ENCODE peak calls at places on chromosomes 16 and 17, in ten cellular contexts. J is Peyer's patch, T is psoas muscle, U is uterus, L is H9, R is vagina, A is stomach, M is IMR-90, N is PC-3, W is cardiac muscle cell. X is an unnamed sample. For H3K27me3, the result is how much of the 10 kb centered on the place peaks cover.

GRCh38 chr16:29857133-29857760 is 5.8 kb downstream of the CDIPT start:
- DNase-seq in L (no peak), N (no peak), W (no peak), M (peak), A (no peak), T (no peak), U (no peak), R (no peak), J (no peak), X (no peak)

GRCh38 chr16:88640039-88640495 is 1.7 kb downstream of the IL17C start:
- DNase-seq in T (no peak), L (no peak), U (no peak), A (no peak), W (no peak), J (no peak), M (no peak), R (no peak), N (no peak), X (no peak)

GRCh38 chr17:2213291-2213960 is 90.2 kb downstream of the SMG6 start:
- DNase-seq in A (no peak), W (no peak), M (peak), R (no peak), L (no peak), N (no peak), U (no peak), T (no peak), J (no peak), X (no peak)

GRCh38 chr16:54414671-54415070 is 128.1 kb upstream of the IRX3 start:
- DNase-seq in M (no peak), R (no peak), A (no peak), L (no peak), W (no peak), T (no peak), N (no peak), J (no peak), U (no peak), X (no peak)

GRCh38 chr17:59669411-59669810 is 37.8 kb downstream of the PTRH2 start:
- DNase-seq in R (no peak), A (no peak), T (no peak), J (no peak), L (no peak), W (no peak), U (no peak), N (no peak), M (no peak), X (no peak)

GRCh38 chr17:39096435-39097158 is 54.8 kb downstream of the PLXDC1 start:
- DNase-seq in A (no peak), M (no peak), L (no peak), R (no peak), J (peak), W (no peak), N (no peak), U (peak), T (no peak), X (no peak)

GRCh38 chr17:78781339-78782304 is at the start of gene CYTH1:
- DNase-seq in M (no peak), A (peak), J (peak), R (no peak), N (peak), U (peak), W (peak), T (peak), L (peak), X (peak)

GRCh38 chr16:17784073-17784472 is 313.3 kb upstream of the XYLT1 start:
- DNase-seq in U (no peak), R (no peak), W (peak), J (no peak), M (peak), L (no peak), N (peak), T (no peak), A (no peak), X (no peak)

GRCh38 chr17:69012895-69013805 is 47.6 kb downstream of the ABCA9 start:
- DNase-seq in W (no peak), U (no peak), M (peak), A (no peak), L (no peak), T (no peak), N (peak), R (no peak), J (no peak), X (no peak)

GRCh38 chr16:56424404-56424765 is 960 bp downstream of the AMFR start:
- DNase-seq in R (no peak), T (no peak), J (no peak), N (no peak), L (no peak), W (peak), M (no peak), A (no peak), U (no peak), X (no peak)

GRCh38 chr16:20956319-20956718 is 55.7 kb downstream of the LYRM1 start:
- DNase-seq in J (no peak), T (no peak), U (no peak), W (no peak), A (no peak), L (no peak), R (no peak), N (peak), M (peak), X (no peak)

GRCh38 chr17:42039794-42040763 is 10.3 kb downstream of the C17orf113 start:
- DNase-seq in W (no peak), N (no peak), L (peak), A (no peak), U (no peak), T (peak), J (no peak), R (no peak), M (no peak), X (no peak)

GRCh38 chr17:45353047-45353446 is 36.2 kb upstream of the MAP3K14 start:
- DNase-seq in M (no peak), R (peak), N (no peak), A (no peak), J (no peak), W (no peak), U (peak), T (no peak), L (peak), X (no peak)

GRCh38 chr16:56203052-56203451 is 11.8 kb downstream of the GNAO1 start:
- DNase-seq in U (no peak), N (no peak), J (peak), L (peak), R (no peak), A (no peak), M (peak), W (no peak), T (peak), X (no peak)

GRCh38 chr16:27368358-27368722 is 33.6 kb upstream of the IL21R start:
- DNase-seq in M (no peak), W (no peak), A (no peak), J (no peak), R (no peak), L (no peak), T (no peak), N (no peak), U (no peak), X (no peak)

GRCh38 chr17:5668557-5669138 is 84.3 kb upstream of the NLRP1 start:
- DNase-seq in A (no peak), N (no peak), R (no peak), L (no peak), M (no peak), J (no peak), T (no peak), W (no peak), U (no peak), X (no peak)

GRCh38 chr16:87854053-87854906 is 15.0 kb downstream of the SLC7A5 start:
- DNase-seq in A (no peak), L (no peak), W (no peak), R (no peak), T (no peak), N (peak), M (no peak), J (no peak), U (no peak), X (no peak)

GRCh38 chr16:81397058-81397878 is 47.3 kb upstream of the CMIP start:
- DNase-seq in A (no peak), W (no peak), N (no peak), U (no peak), R (peak), M (no peak), J (no peak), L (no peak), T (no peak), X (no peak)

GRCh38 chr17:9057310-9057709 is 36.0 kb downstream of the NTN1 start:
- DNase-seq in T (no peak), J (no peak), R (no peak), L (no peak), A (no peak), W (no peak), M (no peak), U (no peak), N (no peak), X (no peak)

GRCh38 chr17:77516902-77517301 is 376.1 kb downstream of the SEC14L1 start:
- DNase-seq in A (peak), M (peak), L (peak), T (no peak), J (no peak), R (no peak), U (no peak), W (no peak), N (peak), X (no peak)

GRCh38 chr16:2251281-2252111 is at the start of gene ECI1:
- DNase-seq in R (no peak), W (peak), A (peak), U (peak), J (peak), L (peak), M (peak), N (peak), T (peak), X (peak)

GRCh38 chr17:57242148-57242547 is 14.2 kb upstream of the MSI2 start:
- DNase-seq in U (no peak), R (no peak), A (no peak), L (no peak), N (no peak), T (no peak), J (no peak), W (peak), M (no peak), X (no peak)

GRCh38 chr16:66512589-66513404 is 37.1 kb downstream of the TK2 start:
- DNase-seq in W (no peak), U (no peak), N (peak), L (no peak), J (peak), M (no peak), A (peak), R (no peak), T (no peak), X (no peak)

GRCh38 chr17:8366231-8366630 is 10.3 kb downstream of the KRABD2 start:
- DNase-seq in R (no peak), U (no peak), T (no peak), M (peak), N (peak), A (no peak), W (no peak), L (no peak), J (no peak), X (no peak)

GRCh38 chr16:17227278-17227677 is 243.5 kb downstream of the XYLT1 start:
- DNase-seq in W (no peak), U (no peak), R (no peak), M (no peak), N (no peak), J (no peak), T (no peak), A (no peak), L (peak), X (no peak)

GRCh38 chr16:16828913-16829398 is 450.0 kb downstream of the NPIPA7 start:
- DNase-seq in W (no peak), L (peak), U (no peak), M (no peak), A (no peak), R (no peak), N (no peak), J (no peak), T (no peak), X (no peak)

GRCh38 chr17:8846768-8847211 is 20.7 kb downstream of the PIK3R6 start:
- DNase-seq in T (no peak), L (peak), J (no peak), A (no peak), N (peak), M (peak), W (peak), R (no peak), U (no peak), X (no peak)

GRCh38 chr17:31820691-31821435 is 38.2 kb downstream of the COPRS start:
- DNase-seq in N (no peak), J (no peak), A (no peak), R (no peak), T (no peak), L (no peak), W (no peak), U (no peak), M (peak), X (no peak)

GRCh38 chr16:84704253-84704652 is 4.5 kb downstream of the USP10 start:
- DNase-seq in W (no peak), J (no peak), N (no peak), R (no peak), L (no peak), A (no peak), T (no peak), M (no peak), U (no peak), X (no peak)

GRCh38 chr17:72301887-72302286 is 181.1 kb downstream of the SOX9 start:
- DNase-seq in U (no peak), W (no peak), J (no peak), R (no peak), N (no peak), L (no peak), T (no peak), A (no peak), M (no peak), X (no peak)

GRCh38 chr16:80158766-80159165 is 382.0 kb upstream of the DYNLRB2 start:
- DNase-seq in A (no peak), L (no peak), M (peak), U (no peak), J (no peak), R (no peak), T (no peak), W (no peak), N (peak), X (no peak)
- H3K27me3 ChIP-seq in A (under half), L (under half), M (under half), U (under half), J (under half), R (under half), T (under half), W (under half), N (under half), X (under half)

GRCh38 chr16:57993452-57993851 is 7.0 kb downstream of the ZNF319 start:
- DNase-seq in N (no peak), T (no peak), J (no peak), R (no peak), L (no peak), A (no peak), M (no peak), W (no peak), U (no peak), X (peak)

GRCh38 chr16:57993897-57994296 is 6.6 kb downstream of the ZNF319 start:
- DNase-seq in A (no peak), W (no peak), M (no peak), U (no peak), N (no peak), J (no peak), R (no peak), L (no peak), T (no peak), X (peak)

GRCh38 chr16:57995721-57996405 is 4.6 kb downstream of the ZNF319 start:
- DNase-seq in A (no peak), T (no peak), N (no peak), R (no peak), J (no peak), W (no peak), M (no peak), L (no peak), U (no peak), X (no peak)

GRCh38 chr16:57994361-57994760 is 6.1 kb downstream of the ZNF319 start:
- DNase-seq in L (no peak), M (no peak), T (no peak), W (no peak), N (no peak), U (no peak), A (no peak), R (no peak), J (no peak), X (no peak)

GRCh38 chr16:57994778-57995177 is 5.7 kb downstream of the ZNF319 start:
- DNase-seq in W (peak), R (no peak), A (peak), N (peak), J (peak), U (no peak), M (peak), L (peak), T (peak), X (peak)
- TF ChIP-seq CTCF in W (peak), R (no peak), A (no peak), N (peak), J (peak), U (no peak), M (peak), L (peak), T (peak), X (peak)

GRCh38 chr16:69942099-69942491 is 9.0 kb upstream of the CLEC18A start:
- DNase-seq in N (no peak), A (no peak), R (no peak), W (no peak), J (peak), U (no peak), M (no peak), T (no peak), L (no peak), X (peak)
- H3K27me3 ChIP-seq in N (under half), A (under half), R (under half), W (under half), J (under half), U (under half), M (under half), T (under half), L (under half), X (under half)

GRCh38 chr17:19410875-19411291 is at the start of gene RNF112:
- DNase-seq in M (peak), A (no peak), U (peak), J (no peak), N (no peak), L (no peak), R (no peak), W (no peak), T (peak), X (no peak)
- TF ChIP-seq CTCF in M (peak), A (no peak), U (peak), J (no peak), N (no peak), L (no peak), R (no peak), W (peak), T (no peak), X (no peak)

GRCh38 chr17:79808763-79809529 is 12.1 kb upstream of the CBX8 start:
- DNase-seq in W (no peak), M (no peak), L (peak), T (no peak), J (no peak), N (peak), U (no peak), R (no peak), A (peak), X (no peak)

GRCh38 chr17:79811036-79811887 is 14.4 kb upstream of the CBX8 start:
- DNase-seq in U (no peak), L (peak), W (peak), T (no peak), J (no peak), A (no peak), M (no peak), N (peak), R (no peak), X (no peak)

GRCh38 chr17:79811888-79812205 is 15.0 kb upstream of the CBX8 start:
- DNase-seq in U (no peak), T (no peak), R (no peak), M (no peak), N (no peak), A (no peak), L (peak), W (no peak), J (no peak), X (no peak)

GRCh38 chr17:79809530-79810137 is 12.8 kb upstream of the CBX8 start:
- DNase-seq in A (peak), J (no peak), W (no peak), R (no peak), N (no peak), T (no peak), L (peak), U (no peak), M (no peak), X (no peak)

GRCh38 chr17:79810138-79811027 is 13.5 kb upstream of the CBX8 start:
- DNase-seq in T (peak), M (peak), W (peak), A (peak), N (peak), U (peak), L (peak), R (no peak), J (peak), X (peak)
- H3K27me3 ChIP-seq in T (half or more), M (half or more), W (half or more), A (half or more), N (half or more), U (half or more), L (half or more), R (under half), J (half or more), X (half or more)

X was measured in lower lobe of right lung.